ENCODE peak calls at places on chromosomes 4 and X, in six cellular contexts. V is HCT116, M is progenitor cell of endocrine pancreas, Y is GM23338, T is AG10803, C is LNCaP clone FGC. D is an unnamed sample.
A peak's percentile ranks its signal among the peaks of the same experiment; 100 is the strongest.

GRCh38 chr4:84492290-84492689 is 6.8 kb downstream of the NKX6-1 start:
- DNase-seq in V (no peak), M (no peak), Y (peak; percentile 57), T (no peak), C (no peak), D (no peak)

GRCh38 chr4:93303440-93303839 is 525.1 kb upstream of the ATOH1 start:
- DNase-seq in V (no peak), M (no peak), Y (no peak), T (no peak), C (no peak), D (no peak)

GRCh38 chr4:114385195-114385985 is 213.2 kb upstream of the UGT8 start:
- DNase-seq in V (no peak), M (no peak), Y (no peak), T (no peak), C (no peak), D (no peak)

GRCh38 chrX:108584617-108585211 is 145.1 kb downstream of the COL4A5 start:
- DNase-seq in V (peak; percentile 4), M (no peak), Y (peak; percentile 55), T (peak; percentile 0), C (no peak), D (no peak)

GRCh38 chr4:162352580-162353107 is 188.8 kb upstream of the FSTL5 start:
- DNase-seq in V (no peak), M (no peak), Y (no peak), T (no peak), C (peak; percentile 45), D (no peak)

GRCh38 chr4:98566491-98567008 is 91.9 kb downstream of the TSPAN5 start:
- DNase-seq in V (no peak), M (no peak), Y (no peak), T (peak; percentile 50), C (no peak), D (no peak)

GRCh38 chr4:85968945-85969830 is 390.7 kb downstream of the MAPK10 start:
- DNase-seq in V (no peak), M (no peak), Y (peak; percentile 73), T (peak; percentile 67), C (no peak), D (no peak)

GRCh38 chr4:5165419-5166369 is 114.4 kb downstream of the STK32B start:
- DNase-seq in V (no peak), M (no peak), Y (peak; percentile 9), T (peak; percentile 79), C (no peak), D (peak; percentile 84)

GRCh38 chr4:169385356-169385755 is 114.6 kb upstream of the SH3RF1 start:
- DNase-seq in V (no peak), M (no peak), Y (no peak), T (peak; percentile 68), C (no peak), D (no peak)

GRCh38 chr4:139768913-139769312 is 103.3 kb downstream of the MGST2 start:
- DNase-seq in V (no peak), M (no peak), Y (peak; percentile 71), T (no peak), C (no peak), D (no peak)
- TF ChIP-seq CTCF in V (no peak), M (peak; percentile 51), Y (peak; percentile 60), T (no peak), C (no peak), D (peak; percentile 15)

DNA sequence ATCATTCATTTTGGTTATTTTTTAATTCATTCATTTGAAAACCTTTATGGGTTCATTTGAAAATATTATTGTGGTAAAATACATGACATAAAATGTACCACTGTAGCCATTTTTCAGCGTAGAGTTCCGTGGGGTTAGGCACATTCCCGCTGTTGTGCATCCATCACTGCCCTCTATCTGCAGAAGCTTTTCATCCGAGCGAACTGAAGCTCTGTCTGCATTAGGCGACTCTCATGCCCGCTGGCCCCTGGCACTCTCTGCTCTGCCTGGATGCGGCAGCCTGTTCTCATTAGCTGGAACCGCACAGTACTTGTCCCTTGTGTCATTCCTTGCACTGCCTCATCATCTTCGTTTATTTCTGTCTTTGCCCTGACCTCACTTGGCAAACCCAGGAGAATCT is 17.5 kb downstream of the CFAP99 start:
- DNase-seq in V (no peak), M (no peak), Y (no peak), T (peak; percentile 54), C (no peak), D (no peak)
- TF ChIP-seq CTCF in V (peak; percentile 12), M (no peak), Y (no peak), T (peak; percentile 57), C (no peak), D (peak; percentile 36)

DNA sequence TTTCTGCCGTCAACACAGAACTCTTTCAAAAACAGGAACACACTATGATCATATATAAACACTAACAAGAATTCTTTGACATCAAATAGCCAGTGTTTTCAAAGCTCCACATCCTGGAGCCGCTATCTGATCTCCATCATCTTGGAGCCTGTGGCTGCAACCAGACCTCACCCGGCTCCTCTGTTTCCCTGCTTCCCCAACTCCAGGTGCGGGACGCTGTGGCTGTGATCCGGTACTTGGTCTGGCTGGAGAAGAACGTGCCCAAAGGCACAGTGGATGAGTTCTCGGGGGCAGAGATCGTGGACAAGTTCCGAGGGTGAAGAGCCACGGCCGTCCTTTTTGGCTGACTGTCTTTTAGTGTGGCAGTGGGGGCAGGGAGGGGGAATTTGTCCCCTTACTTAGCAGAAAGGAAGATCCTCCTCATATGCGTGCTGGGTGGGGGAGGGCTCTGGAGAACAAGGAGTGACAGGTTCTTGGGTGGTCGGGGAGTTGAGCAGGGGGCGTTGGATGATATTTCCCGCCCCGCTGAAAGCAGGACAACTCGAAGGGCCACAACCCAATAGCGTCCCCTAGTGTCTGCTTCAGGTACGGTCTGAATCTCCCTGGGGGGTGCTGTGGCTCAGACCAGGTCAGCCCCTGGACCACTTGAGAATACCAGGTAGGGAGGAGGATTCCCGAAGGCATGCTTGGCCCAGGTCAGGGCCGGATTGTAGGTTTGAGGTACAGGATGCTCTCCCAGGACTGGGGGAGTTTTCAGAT is 15.7 kb downstream of the XPNPEP2 start:
- DNase-seq in V (no peak), M (no peak), Y (peak; percentile 65), T (no peak), C (no peak), D (no peak)
- TF ChIP-seq CTCF in V (no peak), M (peak; percentile 27), Y (peak; percentile 68), T (peak; percentile 13), C (no peak), D (peak; percentile 12)

DNA sequence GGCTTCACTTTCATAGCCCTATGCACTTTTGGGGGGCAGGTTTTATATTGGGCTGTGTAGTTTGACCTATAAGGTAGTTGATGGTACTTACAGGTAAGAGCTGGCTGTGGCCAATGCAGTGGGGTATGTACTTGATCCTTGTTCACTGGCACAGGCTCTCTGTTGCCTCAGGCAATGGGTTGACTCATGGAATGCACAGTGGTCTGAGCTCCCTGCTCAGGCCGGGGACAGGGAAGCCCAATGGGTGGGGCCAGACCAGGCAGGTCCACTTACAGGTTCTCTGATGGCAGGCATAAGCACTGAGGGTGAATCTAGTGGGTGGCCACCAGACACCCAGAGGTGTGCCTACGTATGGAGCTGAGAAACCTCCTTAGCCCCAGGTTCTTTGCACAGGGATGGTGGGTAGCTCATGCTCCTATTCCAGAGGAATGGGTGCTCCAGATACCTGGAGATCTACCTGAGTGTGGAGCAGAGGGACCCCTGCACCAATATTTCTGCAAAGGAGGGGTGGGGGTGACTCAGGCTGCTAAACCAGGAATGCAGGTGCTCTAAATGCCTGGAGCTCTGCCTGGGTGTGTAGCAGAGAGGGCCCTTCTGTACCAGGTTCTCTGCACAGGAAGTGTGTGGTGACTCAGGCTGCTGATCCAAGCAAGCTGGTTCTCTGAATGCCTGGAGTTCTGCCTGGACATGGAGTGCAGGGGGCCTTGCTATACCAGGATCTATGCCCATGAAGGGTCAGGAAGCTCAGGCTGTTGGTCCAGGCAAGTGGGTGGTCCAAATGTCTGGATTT is 52.3 kb downstream of the IL1RAPL2 start:
- DNase-seq in V (no peak), M (no peak), Y (no peak), T (no peak), C (no peak), D (no peak)
- TF ChIP-seq CTCF in V (no peak), M (no peak), Y (no peak), T (no peak), C (no peak), D (no peak)

DNA sequence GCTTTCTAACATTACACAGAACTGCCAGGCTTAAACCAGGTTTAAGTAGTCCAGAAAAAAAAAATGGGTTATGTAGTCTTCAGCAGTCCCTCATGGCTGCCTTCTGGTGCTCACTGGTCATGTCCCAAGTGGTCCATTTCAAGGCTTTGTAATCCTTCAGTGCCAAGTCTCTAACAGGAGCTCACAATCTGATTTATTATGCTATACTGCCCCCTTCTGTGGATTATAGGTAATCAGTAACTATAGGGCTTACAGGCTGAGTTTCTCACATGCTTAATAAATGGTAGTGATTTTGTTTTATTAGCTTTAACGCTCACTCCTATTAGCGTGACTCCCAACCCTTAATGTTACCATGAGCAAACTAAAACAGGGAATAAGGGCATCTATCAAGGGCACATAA is 92.5 kb upstream of the EDA2R start:
- DNase-seq in V (no peak), M (no peak), Y (peak; percentile 67), T (peak; percentile 49), C (peak; percentile 32), D (no peak)
- TF ChIP-seq CTCF in V (no peak), M (peak; percentile 48), Y (peak; percentile 59), T (peak; percentile 56), C (peak; percentile 48), D (peak; percentile 31)

GRCh38 chrX:16628954-16629595 is 20.9 kb upstream of the S100G start:
- DNase-seq in V (no peak), M (no peak), Y (peak; percentile 75), T (no peak), C (no peak), D (no peak)
- TF ChIP-seq CTCF in V (no peak), M (no peak), Y (no peak), T (no peak), C (no peak), D (no peak)

GRCh38 chrX:53831662-53832635 is 145.4 kb upstream of the HUWE1 start:
- DNase-seq in V (peak; percentile 28), M (no peak), Y (peak; percentile 74), T (peak; percentile 8), C (peak; percentile 4), D (no peak)
- TF ChIP-seq CTCF in V (peak; percentile 40), M (peak; percentile 48), Y (peak; percentile 50), T (peak; percentile 50), C (peak; percentile 46), D (peak; percentile 46)

GRCh38 chr4:54440394-54441223 is 211.5 kb downstream of the PDGFRA start:
- DNase-seq in V (peak; percentile 29), M (no peak), Y (peak; percentile 66), T (peak; percentile 44), C (no peak), D (no peak)
- TF ChIP-seq CTCF in V (peak; percentile 49), M (peak; percentile 51), Y (peak; percentile 91), T (peak; percentile 76), C (peak; percentile 62), D (peak; percentile 73)

GRCh38 chr4:172842759-172843158 is 325.9 kb upstream of the GALNT7 start:
- DNase-seq in V (no peak), M (no peak), Y (no peak), T (no peak), C (no peak), D (no peak)
- TF ChIP-seq CTCF in V (no peak), M (no peak), Y (no peak), T (no peak), C (no peak), D (no peak)